ENCODE peak calls at places on chromosomes 7 and 10, in five cellular contexts. V is ovary, N is heart left ventricle, W is uterus, L is psoas muscle. Q is an unnamed sample.

GRCh38 chr10:18542832-18543231 is 108.6 kb downstream of the NSUN6 start:
- DNase-seq in V (no peak), N (no peak), W (no peak), L (no peak), Q (no peak)

GRCh38 chr10:4306871-4307270 is 519.1 kb upstream of the AKR1E2 start:
- DNase-seq in V (no peak), N (no peak), W (no peak), L (no peak), Q (no peak)

GRCh38 chr10:33116293-33116697 is 158.3 kb upstream of the ITGB1 start:
- DNase-seq in V (peak), N (no peak), W (no peak), L (no peak), Q (no peak)

GRCh38 chr7:5630670-5631069 is 150.8 kb downstream of the RNF216 start:
- DNase-seq in V (peak), N (no peak), W (no peak), L (peak), Q (no peak)

GRCh38 chr7:91710896-91711295 is 169.6 kb downstream of the MTERF1 start:
- DNase-seq in V (no peak), N (no peak), W (no peak), L (no peak), Q (no peak)

GRCh38 chr7:7996568-7996967 is 28.0 kb downstream of the GLCCI1 start:
- DNase-seq in V (no peak), N (no peak), W (no peak), L (no peak), Q (peak)

GRCh38 chr10:132865851-132866600 is 76.3 kb downstream of the CFAP46 start:
- DNase-seq in V (no peak), N (no peak), W (no peak), L (peak), Q (no peak)

GRCh38 chr10:78411716-78412115 is 378.1 kb downstream of the RPS24 start:
- DNase-seq in V (no peak), N (no peak), W (peak), L (no peak), Q (no peak)

GRCh38 chr10:58322072-58322834 is 12.6 kb upstream of the UBE2D1 start:
- DNase-seq in V (no peak), N (no peak), W (no peak), L (no peak), Q (no peak)

GRCh38 chr10:28217848-28218247 is 85.0 kb downstream of the MPP7 start:
- DNase-seq in V (no peak), N (no peak), W (no peak), L (no peak), Q (peak)

GRCh38 chr7:139914306-139914747 is 85.3 kb downstream of the TBXAS1 start:
- DNase-seq in V (no peak), N (no peak), W (no peak), L (no peak), Q (no peak)

GRCh38 chr10:23238015-23238414 is 45.9 kb downstream of the PTF1A start:
- DNase-seq in V (no peak), N (no peak), W (no peak), L (no peak), Q (no peak)

GRCh38 chr10:7436490-7437100 is 25.8 kb upstream of the SFMBT2 start:
- DNase-seq in V (no peak), N (no peak), W (no peak), L (no peak), Q (no peak)

GRCh38 chr7:77327932-77328628 is 88.1 kb downstream of the GSAP start:
- DNase-seq in V (no peak), N (no peak), W (no peak), L (no peak), Q (no peak)

DNA sequence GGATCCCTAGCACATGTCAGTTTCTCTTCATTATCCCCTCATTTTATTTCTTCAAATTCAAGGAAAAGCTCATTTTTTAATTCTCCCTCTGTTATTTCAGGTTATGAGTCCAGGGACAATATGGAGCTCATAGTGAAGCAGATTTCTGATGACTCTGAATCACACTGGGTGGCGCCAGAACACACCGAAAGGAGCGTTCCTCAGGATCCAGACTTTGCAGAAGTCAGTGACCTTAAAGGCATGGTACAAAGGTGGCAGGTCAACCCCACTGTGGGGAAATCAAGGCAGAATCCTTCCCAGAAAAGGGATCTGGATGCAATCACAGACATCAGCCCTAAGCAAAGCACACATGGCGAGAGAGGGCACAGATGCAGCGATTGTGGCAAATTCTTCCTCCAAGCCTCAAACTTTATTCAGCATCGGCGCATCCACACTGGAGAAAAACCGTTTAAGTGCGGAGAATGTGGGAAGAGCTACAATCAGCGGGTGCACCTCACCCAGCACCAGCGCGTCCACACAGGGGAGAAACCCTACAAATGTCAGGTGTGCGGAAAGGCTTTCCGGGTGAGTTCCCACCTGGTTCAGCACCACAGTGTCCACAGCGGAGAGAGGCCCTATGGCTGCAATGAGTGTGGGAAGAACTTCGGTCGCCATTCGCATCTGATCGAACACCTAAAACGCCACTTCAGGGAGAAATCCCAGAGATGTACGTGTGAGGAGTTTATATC is 21.4 kb downstream of the ZKSCAN5 start:
- DNase-seq in V (no peak), N (no peak), W (no peak), L (no peak), Q (no peak)
- TF ChIP-seq CTCF in V (no peak), N (no peak), W (no peak), L (no peak), Q (no peak)

GRCh38 chr10:112580267-112580666 is 133.3 kb downstream of the VTI1A start:
- DNase-seq in V (no peak), N (no peak), W (no peak), L (no peak), Q (no peak)
- H3K27ac ChIP-seq in V (no peak), N (no peak), W (no peak), L (no peak), Q (no peak)

GRCh38 chr7:73865738-73866445 is 4.9 kb downstream of the TMEM270 start:
- DNase-seq in V (peak), N (no peak), W (no peak), L (peak), Q (peak)
- TF ChIP-seq CTCF in V (no peak), N (peak), W (peak), L (peak), Q (peak)

DNA sequence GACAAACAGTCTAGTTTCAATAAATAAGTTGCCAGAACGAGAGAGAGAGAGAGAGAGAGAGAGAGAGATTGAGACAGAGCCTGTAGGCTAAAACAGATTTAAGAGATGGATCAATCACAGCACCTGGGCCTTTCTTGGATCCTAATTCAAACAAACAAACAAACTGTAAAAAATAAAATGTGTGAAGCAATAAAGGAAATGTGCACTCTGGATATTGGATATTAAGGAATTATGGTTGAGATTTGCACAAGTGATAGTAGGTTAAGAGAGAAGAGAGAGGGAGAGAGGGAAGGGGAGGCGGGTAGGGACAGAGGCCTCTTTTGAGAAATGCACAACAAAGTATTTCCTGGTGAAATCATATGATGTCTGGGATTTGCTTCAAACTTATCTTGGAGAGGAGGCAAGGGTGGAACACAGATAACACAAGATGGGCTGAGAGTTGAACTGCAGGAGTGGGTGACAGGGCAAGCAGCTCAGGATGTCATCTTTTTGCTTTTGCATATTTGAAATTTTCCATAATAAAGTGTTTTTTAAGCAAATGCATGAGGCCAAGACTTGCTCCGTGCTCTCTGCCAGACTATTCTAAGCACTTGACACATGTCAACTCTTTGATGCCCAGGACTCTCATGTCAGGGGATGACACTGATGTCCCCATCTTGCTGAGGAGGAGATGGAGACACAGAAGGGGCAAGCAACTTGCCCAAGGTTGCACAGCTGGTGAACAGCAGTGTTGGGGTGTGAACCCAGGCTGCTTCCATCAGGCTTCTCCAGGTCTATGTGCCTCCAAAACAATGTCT is 9.2 kb upstream of the AEBP1 start:
- DNase-seq in V (no peak), N (no peak), W (no peak), L (no peak), Q (no peak)
- H3K27ac ChIP-seq in V (no peak), N (peak), W (peak), L (no peak), Q (no peak)

GRCh38 chr7:112452102-112452888 is 2.0 kb downstream of the IFRD1 start:
- DNase-seq in V (peak), N (peak), W (peak), L (peak), Q (peak)
- TF ChIP-seq CTCF in V (no peak), N (no peak), W (no peak), L (peak), Q (peak)

GRCh38 chr10:86798030-86798429 is 41.6 kb downstream of the BMPR1A start:
- DNase-seq in V (no peak), N (no peak), W (no peak), L (no peak), Q (no peak)

GRCh38 chr10:86798636-86799035 is 42.2 kb downstream of the BMPR1A start:
- DNase-seq in V (no peak), N (no peak), W (no peak), L (no peak), Q (no peak)

GRCh38 chr10:86792768-86793167 is 36.3 kb downstream of the BMPR1A start:
- DNase-seq in V (no peak), N (no peak), W (no peak), L (no peak), Q (no peak)

GRCh38 chr10:86793696-86794095 is 37.3 kb downstream of the BMPR1A start:
- DNase-seq in V (no peak), N (no peak), W (no peak), L (no peak), Q (no peak)

GRCh38 chr10:86795353-86795752 is 38.9 kb downstream of the BMPR1A start:
- DNase-seq in V (no peak), N (no peak), W (no peak), L (no peak), Q (peak)
- H3K27ac ChIP-seq in V (no peak), N (peak), W (peak), L (no peak), Q (no peak)

DNA sequence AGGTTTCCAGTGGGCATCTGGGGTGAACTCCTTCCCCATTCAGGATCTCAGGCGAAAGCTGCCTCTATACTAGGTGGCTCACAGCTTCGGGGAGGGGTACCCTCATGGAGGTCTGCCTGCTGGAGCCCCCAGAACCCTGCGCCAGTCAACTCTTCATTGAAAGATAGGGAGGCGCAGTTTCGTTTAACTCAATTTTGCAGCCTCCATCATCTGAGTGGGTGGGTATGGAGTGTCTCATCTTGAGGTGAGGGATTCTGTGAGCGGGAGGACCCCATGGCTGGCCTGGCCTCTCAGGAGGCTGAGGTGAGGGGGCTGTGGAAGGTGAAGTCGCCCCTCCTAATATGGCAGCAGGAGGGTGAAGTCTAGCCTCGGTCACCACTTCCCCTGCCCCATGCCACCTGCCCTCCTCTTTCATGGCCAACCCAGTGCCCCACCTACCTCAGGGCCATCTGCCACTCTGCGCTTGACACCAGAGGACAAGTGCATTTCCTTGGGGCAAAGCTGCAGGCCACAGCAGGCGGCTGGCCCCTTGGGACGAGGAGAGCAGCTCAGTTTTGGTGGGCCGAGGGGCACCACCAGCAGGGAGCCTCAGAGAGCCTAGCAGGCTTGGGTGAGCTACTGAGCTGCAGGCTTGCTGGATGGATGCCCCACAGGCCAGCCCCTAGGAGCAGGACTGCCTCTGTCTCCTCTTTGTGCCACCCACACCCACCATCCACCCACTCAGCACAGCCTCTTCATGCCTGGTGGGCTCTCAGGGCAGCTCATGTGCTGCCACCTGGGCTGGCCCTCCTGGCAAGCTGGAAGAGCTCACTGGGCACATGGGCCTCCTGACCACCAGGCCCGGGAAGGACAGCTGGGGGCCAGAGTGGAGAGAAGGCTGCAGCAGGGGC is 8.6 kb downstream of the RASGEF1A start:
- DNase-seq in V (no peak), N (no peak), W (no peak), L (no peak), Q (no peak)
- TF ChIP-seq CTCF in V (no peak), N (no peak), W (no peak), L (no peak), Q (no peak)